ENCODE peak calls at places on chromosomes 16 and 17, in ten cellular contexts. V is breast epithelium, Z is sigmoid colon, A is foreskin keratinocyte, M is K562, Y is mucosa of descending colon, N is spleen, R is tibial nerve, J is lower lobe of right lung, K is fibroblast of lung. S is an unnamed sample.
A peak's percentile ranks its signal among the peaks of the same experiment; 100 is the strongest.

GRCh38 chr17:78661092-78661770 is 84.0 kb upstream of the DNAH17 start:
- DNase-seq in V (peak; percentile 80), Z (peak; percentile 9), A (peak; percentile 90), M (no peak), Y (no peak), N (peak; percentile 27), R (no peak), J (no peak), K (no peak), S (no peak)

GRCh38 chr16:12685806-12686205 is 117.9 kb downstream of the CPPED1 start:
- DNase-seq in V (no peak), Z (no peak), A (no peak), M (no peak), Y (peak; percentile 9), N (peak; percentile 80), R (no peak), J (peak; percentile 72), K (no peak), S (no peak)

GRCh38 chr17:69198238-69198637 is 30.4 kb downstream of the ABCA10 start:
- DNase-seq in V (no peak), Z (no peak), A (no peak), M (no peak), Y (no peak), N (no peak), R (no peak), J (no peak), K (no peak), S (no peak)

GRCh38 chr17:59796785-59797205 is 89.3 kb downstream of the VMP1 start:
- DNase-seq in V (no peak), Z (no peak), A (no peak), M (no peak), Y (no peak), N (no peak), R (no peak), J (no peak), K (peak; percentile 29), S (no peak)

GRCh38 chr16:84891149-84891795 is 71.5 kb downstream of the CRISPLD2 start:
- DNase-seq in V (no peak), Z (no peak), A (no peak), M (no peak), Y (no peak), N (no peak), R (no peak), J (no peak), K (no peak), S (no peak)

GRCh38 chr16:69796285-69797118 is 34.4 kb downstream of the WWP2 start:
- DNase-seq in V (no peak), Z (peak; percentile 69), A (peak; percentile 10), M (peak; percentile 66), Y (peak; percentile 50), N (no peak), R (no peak), J (no peak), K (peak; percentile 84), S (no peak)

GRCh38 chr16:16025214-16025968 is 76.0 kb downstream of the ABCC1 start:
- DNase-seq in V (peak; percentile 40), Z (no peak), A (no peak), M (peak; percentile 21), Y (no peak), N (no peak), R (no peak), J (no peak), K (peak; percentile 92), S (no peak)

GRCh38 chr17:73956169-73956568 is 247.3 kb upstream of the RPL38 start:
- DNase-seq in V (no peak), Z (no peak), A (no peak), M (no peak), Y (peak; percentile 44), N (no peak), R (no peak), J (no peak), K (no peak), S (no peak)

GRCh38 chr17:57478851-57479250 is 222.5 kb downstream of the MSI2 start:
- DNase-seq in V (no peak), Z (no peak), A (no peak), M (no peak), Y (no peak), N (no peak), R (no peak), J (no peak), K (no peak), S (no peak)

GRCh38 chr17:72997559-72997958 is 94.9 kb downstream of the SLC39A11 start:
- DNase-seq in V (no peak), Z (no peak), A (no peak), M (no peak), Y (no peak), N (no peak), R (no peak), J (no peak), K (no peak), S (no peak)

GRCh38 chr16:73012341-73012740 is 35.6 kb downstream of the ZFHX3 start:
- DNase-seq in V (no peak), Z (peak; percentile 32), A (no peak), M (no peak), Y (no peak), N (no peak), R (no peak), J (no peak), K (no peak), S (peak; percentile 22)

GRCh38 chr16:78973041-78973440 is 627.5 kb downstream of the MAF start:
- DNase-seq in V (no peak), Z (no peak), A (no peak), M (no peak), Y (no peak), N (no peak), R (no peak), J (no peak), K (no peak), S (no peak)

GRCh38 chr17:17139972-17140589 is 66.1 kb downstream of the PLD6 start:
- DNase-seq in V (peak; percentile 32), Z (no peak), A (no peak), M (no peak), Y (no peak), N (no peak), R (no peak), J (no peak), K (no peak), S (no peak)

GRCh38 chr17:330993-331701 is 21.5 kb downstream of the RPH3AL start:
- DNase-seq in V (no peak), Z (peak; percentile 87), A (no peak), M (no peak), Y (no peak), N (peak; percentile 82), R (peak; percentile 36), J (no peak), K (no peak), S (no peak)

GRCh38 chr17:79933863-79934652 is 94.8 kb upstream of the CBX4 start:
- DNase-seq in V (no peak), Z (no peak), A (no peak), M (no peak), Y (peak; percentile 65), N (peak; percentile 86), R (no peak), J (peak; percentile 71), K (no peak), S (no peak)

DNA sequence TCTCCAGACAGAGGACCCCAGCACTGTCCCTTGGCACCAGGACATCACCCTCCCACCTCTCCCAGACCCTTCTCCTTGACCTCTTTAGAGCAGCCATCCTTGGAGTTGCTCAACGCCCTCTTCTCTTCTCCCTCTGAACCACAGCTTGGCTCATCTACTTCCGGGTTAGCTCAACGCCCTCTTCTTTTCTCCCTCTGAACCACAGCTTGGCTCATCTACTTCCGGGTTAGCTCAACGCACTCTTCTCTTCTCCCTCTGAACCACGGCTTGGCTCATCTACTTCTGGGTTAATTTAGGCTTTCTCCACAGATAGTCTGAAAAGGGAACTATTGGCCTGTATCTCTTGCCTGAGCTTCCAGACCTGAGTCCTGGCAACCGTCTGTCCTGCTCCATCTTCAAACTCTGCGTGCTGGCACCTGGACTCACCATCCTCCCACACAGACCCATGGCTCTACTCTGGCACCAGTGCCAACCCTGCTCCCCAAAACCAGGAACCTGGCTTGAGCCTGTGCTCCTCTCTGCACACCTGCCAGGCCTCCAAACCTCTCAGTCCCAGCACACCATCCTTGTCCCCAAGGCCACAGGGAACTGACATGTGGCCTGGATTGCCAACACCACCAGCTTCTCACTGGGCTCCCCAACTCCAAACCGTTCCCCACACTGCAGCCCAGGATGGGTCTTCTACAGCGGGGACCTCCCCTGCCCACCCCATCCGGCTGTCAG is 25.3 kb upstream of the FAAP100 start:
- DNase-seq in V (no peak), Z (no peak), A (no peak), M (no peak), Y (no peak), N (no peak), R (no peak), J (no peak), K (no peak), S (no peak)
- H3K4me1 ChIP-seq in V (no peaks in the 10 kb centered on the region), Z (peaks cover 30% of the 10 kb centered on the region), A (peaks cover 18% of the 10 kb centered on the region), M (peaks cover 10% of the 10 kb centered on the region), Y (no peaks in the 10 kb centered on the region), N (peaks cover 5% of the 10 kb centered on the region), R (no peaks in the 10 kb centered on the region), J (peaks cover 19% of the 10 kb centered on the region), K (peaks cover 24% of the 10 kb centered on the region), S (peaks cover 10% of the 10 kb centered on the region)

DNA sequence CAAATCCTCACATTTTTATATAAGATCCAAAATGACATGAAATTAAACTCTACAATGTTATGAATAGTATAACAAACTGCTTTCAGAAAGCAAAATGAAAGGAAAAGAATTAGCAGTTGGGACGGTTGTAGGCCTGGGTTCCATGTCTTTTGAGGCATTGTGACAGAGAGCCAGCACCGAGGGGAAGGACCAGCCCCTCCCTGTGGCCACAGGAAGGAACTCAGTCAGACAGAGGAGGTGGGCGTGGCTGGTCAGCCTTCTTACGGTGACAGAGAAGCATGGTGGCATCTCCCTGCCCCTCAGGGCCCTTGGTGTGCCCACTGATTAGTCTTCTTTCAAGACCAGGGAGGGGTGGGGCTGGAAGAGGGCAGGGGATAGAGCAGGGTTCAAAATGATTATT is 5.7 kb downstream of the ZNF319 start:
- DNase-seq in V (no peak), Z (no peak), A (no peak), M (peak; percentile 71), Y (peak; percentile 73), N (peak; percentile 92), R (no peak), J (peak; percentile 87), K (peak; percentile 30), S (no peak)
- TF ChIP-seq CTCF in V (no peak), Z (no peak), A (peak; percentile 54), M (peak; percentile 83), Y (no peak), N (peak; percentile 34), R (peak; percentile 5), J (peak; percentile 33), K (peak; percentile 18), S (no peak)

GRCh38 chr17:65629234-65629690 is 67.8 kb upstream of the AXIN2 start:
- DNase-seq in V (no peak), Z (no peak), A (no peak), M (no peak), Y (no peak), N (no peak), R (no peak), J (no peak), K (no peak), S (no peak)
- H3K4me1 ChIP-seq in V (no peaks in the 10 kb centered on the region), Z (peaks cover 11% of the 10 kb centered on the region), A (no peaks in the 10 kb centered on the region), M (no peaks in the 10 kb centered on the region), Y (peaks cover 24% of the 10 kb centered on the region), N (no peaks in the 10 kb centered on the region), R (no peaks in the 10 kb centered on the region), J (peaks cover 2% of the 10 kb centered on the region), K (no peaks in the 10 kb centered on the region), S (no peaks in the 10 kb centered on the region)

DNA sequence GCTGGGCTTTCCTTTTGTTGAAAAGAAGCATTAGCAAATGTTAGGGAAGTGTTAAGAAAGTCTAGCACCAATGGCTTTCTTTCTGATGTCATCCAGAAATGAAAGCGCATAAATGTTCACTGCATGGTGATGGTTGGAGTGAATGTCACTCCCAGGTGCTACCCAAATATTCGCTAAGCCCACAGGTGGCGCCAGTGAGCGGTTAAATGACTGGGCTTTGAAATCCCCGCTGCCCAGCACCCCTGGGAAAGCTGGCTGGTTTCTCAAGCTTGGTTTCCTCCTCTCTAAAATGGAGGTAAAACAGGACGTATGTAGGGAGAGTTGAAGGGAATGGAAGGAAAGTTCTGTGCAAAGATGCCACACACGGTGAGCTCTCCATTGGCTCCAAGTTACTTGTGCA is 104.4 kb downstream of the IRX5 start:
- DNase-seq in V (no peak), Z (no peak), A (no peak), M (peak; percentile 64), Y (peak; percentile 61), N (peak; percentile 30), R (no peak), J (peak; percentile 53), K (no peak), S (no peak)
- TF ChIP-seq CTCF in V (no peak), Z (no peak), A (peak; percentile 67), M (peak; percentile 64), Y (no peak), N (no peak), R (no peak), J (peak; percentile 42), K (peak; percentile 6), S (no peak)

S was measured in ascending aorta.